ENCODE peak calls at places on chromosomes 6 and 20, in five cellular contexts. One of them, this sample, is unnamed.

GRCh38 chr6:94289131-94289530 is 869.8 kb upstream of the EPHA7 start:
- DNase-seq in fibroblast of pulmonary artery: no peak
- DNase-seq in spleen: no peak
- DNase-seq in fibroblast of the aortic adventitia: no peak
- DNase-seq in astrocyte: no peak
- DNase-seq in this sample: no peak

GRCh38 chr6:17394192-17394611 is 807 bp downstream of the CAP2 start:
- DNase-seq in fibroblast of pulmonary artery: peak
- DNase-seq in astrocyte: peak
- DNase-seq in fibroblast of the aortic adventitia: peak
- DNase-seq in spleen: no peak
- DNase-seq in this sample: peak

GRCh38 chr6:45933855-45934254 is 81.8 kb downstream of the CLIC5 start:
- DNase-seq in fibroblast of the aortic adventitia: no peak
- DNase-seq in fibroblast of pulmonary artery: no peak
- DNase-seq in astrocyte: peak
- DNase-seq in spleen: no peak
- DNase-seq in this sample: peak

GRCh38 chr6:163300838-163301237 is 113.7 kb upstream of the QKI start:
- DNase-seq in fibroblast of the aortic adventitia: no peak
- DNase-seq in spleen: no peak
- DNase-seq in fibroblast of pulmonary artery: no peak
- DNase-seq in astrocyte: no peak
- DNase-seq in this sample: no peak

GRCh38 chr6:105424177-105424783 is 21.4 kb upstream of the PREP start:
- DNase-seq in astrocyte: peak
- DNase-seq in fibroblast of the aortic adventitia: peak
- DNase-seq in spleen: no peak
- DNase-seq in fibroblast of pulmonary artery: peak
- DNase-seq in this sample: peak

GRCh38 chr6:106599440-106599839 is 29.9 kb downstream of the RTN4IP1 start:
- DNase-seq in spleen: no peak
- DNase-seq in astrocyte: no peak
- DNase-seq in fibroblast of the aortic adventitia: no peak
- DNase-seq in fibroblast of pulmonary artery: no peak
- DNase-seq in this sample: no peak

GRCh38 chr6:35494161-35494563 is 2.7 kb downstream of the TEAD3 start:
- DNase-seq in astrocyte: no peak
- DNase-seq in spleen: no peak
- DNase-seq in fibroblast of pulmonary artery: peak
- DNase-seq in fibroblast of the aortic adventitia: no peak
- DNase-seq in this sample: no peak

GRCh38 chr6:105746539-105746938 is 339.6 kb upstream of the PRDM1 start:
- DNase-seq in fibroblast of the aortic adventitia: no peak
- DNase-seq in astrocyte: no peak
- DNase-seq in fibroblast of pulmonary artery: no peak
- DNase-seq in spleen: no peak
- DNase-seq in this sample: no peak

GRCh38 chr20:44883214-44883902 is 2.1 kb upstream of the YWHAB start:
- DNase-seq in fibroblast of the aortic adventitia: no peak
- DNase-seq in astrocyte: no peak
- DNase-seq in fibroblast of pulmonary artery: no peak
- DNase-seq in spleen: no peak
- DNase-seq in this sample: no peak

GRCh38 chr6:99979953-99980352 is 14.1 kb downstream of the MCHR2 start:
- DNase-seq in fibroblast of the aortic adventitia: no peak
- DNase-seq in fibroblast of pulmonary artery: no peak
- DNase-seq in astrocyte: no peak
- DNase-seq in spleen: no peak
- DNase-seq in this sample: no peak

GRCh38 chr6:147390909-147391536 is 117.5 kb upstream of the SAMD5 start:
- DNase-seq in fibroblast of the aortic adventitia: no peak
- DNase-seq in spleen: no peak
- DNase-seq in fibroblast of pulmonary artery: peak
- DNase-seq in astrocyte: peak
- DNase-seq in this sample: peak
- TF ChIP-seq CTCF in fibroblast of the aortic adventitia: no peak
- TF ChIP-seq CTCF in spleen: no peak
- TF ChIP-seq CTCF in fibroblast of pulmonary artery: peak
- TF ChIP-seq CTCF in astrocyte: peak
- TF ChIP-seq CTCF in this sample: peak

DNA sequence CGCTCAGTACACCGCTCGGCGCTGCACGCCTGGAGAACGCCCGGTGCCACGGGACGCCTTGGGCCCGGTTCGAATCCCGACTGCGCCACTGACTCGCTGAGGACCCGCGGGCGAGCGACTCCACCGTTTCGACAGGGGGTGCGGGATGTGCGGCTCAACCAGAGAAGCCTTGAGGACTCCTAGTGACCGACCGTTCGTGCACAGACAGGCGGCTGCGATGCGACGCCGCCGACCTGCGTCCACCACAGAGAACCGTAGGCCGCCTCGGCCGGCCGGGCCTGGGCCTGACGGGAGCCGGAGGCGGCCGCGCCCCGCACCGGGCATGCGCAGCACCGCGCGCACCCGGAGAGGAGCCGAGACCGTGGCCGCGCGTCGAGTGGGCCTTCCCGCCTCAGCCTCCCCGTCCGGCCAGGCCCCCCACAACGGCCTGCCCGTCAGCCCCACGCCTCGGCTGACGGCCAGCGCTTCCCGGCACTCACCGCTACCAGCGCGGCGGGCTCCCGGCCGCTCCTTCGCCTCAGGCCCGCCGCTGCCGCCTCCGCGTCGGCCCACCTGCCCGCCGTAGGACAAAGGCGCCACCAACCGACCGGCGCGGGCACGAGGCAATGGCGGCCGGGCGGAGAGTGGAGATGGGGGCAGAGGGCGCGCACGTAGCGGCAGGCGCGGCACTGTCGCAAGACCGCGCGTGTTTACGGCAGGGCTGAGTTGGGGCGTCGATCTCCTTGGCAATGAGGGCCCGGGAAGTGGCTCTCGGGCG is at the start of gene NCOA5:
- DNase-seq in fibroblast of the aortic adventitia: peak
- DNase-seq in spleen: peak
- DNase-seq in fibroblast of pulmonary artery: peak
- DNase-seq in astrocyte: peak
- DNase-seq in this sample: peak
- TF ChIP-seq CTCF in fibroblast of the aortic adventitia: no peak
- TF ChIP-seq CTCF in spleen: peak
- TF ChIP-seq CTCF in fibroblast of pulmonary artery: no peak
- TF ChIP-seq CTCF in astrocyte: no peak
- TF ChIP-seq CTCF in this sample: peak

GRCh38 chr6:36852481-36853147 is 13.4 kb upstream of the CPNE5 start:
- DNase-seq in fibroblast of the aortic adventitia: peak
- DNase-seq in astrocyte: peak
- DNase-seq in spleen: no peak
- DNase-seq in fibroblast of pulmonary artery: peak
- DNase-seq in this sample: peak
- TF ChIP-seq CTCF in fibroblast of the aortic adventitia: peak
- TF ChIP-seq CTCF in astrocyte: no peak
- TF ChIP-seq CTCF in spleen: no peak
- TF ChIP-seq CTCF in fibroblast of pulmonary artery: peak
- TF ChIP-seq CTCF in this sample: peak

GRCh38 chr6:3058957-3059356 is 9.3 kb upstream of the RIPK1 start:
- DNase-seq in astrocyte: no peak
- DNase-seq in spleen: no peak
- DNase-seq in fibroblast of pulmonary artery: no peak
- DNase-seq in fibroblast of the aortic adventitia: no peak
- DNase-seq in this sample: no peak

GRCh38 chr6:3057063-3057462 is 11.2 kb upstream of the RIPK1 start:
- DNase-seq in spleen: no peak
- DNase-seq in astrocyte: no peak
- DNase-seq in fibroblast of pulmonary artery: no peak
- DNase-seq in fibroblast of the aortic adventitia: no peak
- DNase-seq in this sample: no peak

GRCh38 chr6:3063733-3064700 is 4.3 kb upstream of the RIPK1 start:
- DNase-seq in astrocyte: peak
- DNase-seq in fibroblast of the aortic adventitia: peak
- DNase-seq in spleen: peak
- DNase-seq in fibroblast of pulmonary artery: peak
- DNase-seq in this sample: peak

DNA sequence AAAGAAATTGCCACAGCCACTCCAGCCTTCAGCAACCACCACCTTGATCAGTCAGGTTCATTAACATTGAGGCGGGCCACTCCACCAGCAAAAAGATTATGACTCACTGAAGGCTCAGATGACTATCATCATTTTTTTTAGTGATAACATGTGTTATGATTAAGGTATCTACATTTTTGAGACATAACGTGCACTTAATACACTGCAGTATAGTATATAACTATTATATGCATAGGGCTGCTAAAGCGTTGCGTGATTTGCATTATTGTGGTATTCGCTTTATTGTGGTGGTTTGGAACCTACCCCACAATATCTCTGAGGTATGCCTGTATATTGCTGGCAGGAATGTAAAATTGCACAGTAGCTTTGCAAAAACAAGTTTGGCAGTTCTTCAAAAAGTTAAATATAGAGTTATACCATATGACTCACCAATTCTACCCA is 6.8 kb upstream of the RIPK1 start:
- DNase-seq in spleen: no peak
- DNase-seq in astrocyte: peak
- DNase-seq in fibroblast of pulmonary artery: peak
- DNase-seq in fibroblast of the aortic adventitia: peak
- DNase-seq in this sample: peak
- TF ChIP-seq CTCF in spleen: no peak
- TF ChIP-seq CTCF in astrocyte: peak
- TF ChIP-seq CTCF in fibroblast of pulmonary artery: peak
- TF ChIP-seq CTCF in fibroblast of the aortic adventitia: peak
- TF ChIP-seq CTCF in this sample: peak

GRCh38 chr6:91276315-91276714 is 689.4 kb upstream of the MAP3K7 start:
- DNase-seq in spleen: no peak
- DNase-seq in astrocyte: peak
- DNase-seq in fibroblast of pulmonary artery: no peak
- DNase-seq in fibroblast of the aortic adventitia: no peak
- DNase-seq in this sample: no peak
- TF ChIP-seq CTCF in spleen: no peak
- TF ChIP-seq CTCF in astrocyte: peak
- TF ChIP-seq CTCF in fibroblast of pulmonary artery: peak
- TF ChIP-seq CTCF in fibroblast of the aortic adventitia: no peak
- TF ChIP-seq CTCF in this sample: peak

GRCh38 chr6:133526436-133526835 is 285.3 kb downstream of the EYA4 start:
- DNase-seq in fibroblast of the aortic adventitia: no peak
- DNase-seq in astrocyte: no peak
- DNase-seq in fibroblast of pulmonary artery: no peak
- DNase-seq in spleen: no peak
- DNase-seq in this sample: no peak
- TF ChIP-seq CTCF in fibroblast of the aortic adventitia: no peak
- TF ChIP-seq CTCF in astrocyte: no peak
- TF ChIP-seq CTCF in fibroblast of pulmonary artery: no peak
- TF ChIP-seq CTCF in spleen: no peak
- TF ChIP-seq CTCF in this sample: no peak

DNA sequence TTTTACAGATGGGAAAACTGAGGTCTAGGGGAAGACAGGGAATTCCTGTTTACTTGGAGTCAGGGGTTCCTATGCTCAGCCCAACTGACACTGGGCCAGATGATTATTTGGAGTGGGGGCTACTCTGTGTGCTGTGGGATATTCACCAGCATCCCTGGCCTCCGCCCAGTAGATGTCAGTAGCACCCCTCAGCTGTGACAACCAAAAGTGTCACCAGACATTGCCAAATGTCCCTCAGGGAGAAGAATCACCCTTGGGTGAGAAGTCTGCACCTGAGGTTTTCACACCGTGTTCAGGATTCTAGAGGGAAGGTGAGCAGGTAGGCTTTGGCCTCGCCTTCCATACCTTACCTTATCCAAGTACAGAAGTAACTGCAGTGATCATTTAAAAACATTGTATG is 27.6 kb downstream of the CDH26 start:
- DNase-seq in spleen: no peak
- DNase-seq in fibroblast of pulmonary artery: no peak
- DNase-seq in fibroblast of the aortic adventitia: no peak
- DNase-seq in astrocyte: no peak
- DNase-seq in this sample: no peak
- TF ChIP-seq CTCF in spleen: no peak
- TF ChIP-seq CTCF in fibroblast of pulmonary artery: no peak
- TF ChIP-seq CTCF in fibroblast of the aortic adventitia: no peak
- TF ChIP-seq CTCF in astrocyte: no peak
- TF ChIP-seq CTCF in this sample: no peak

DNA sequence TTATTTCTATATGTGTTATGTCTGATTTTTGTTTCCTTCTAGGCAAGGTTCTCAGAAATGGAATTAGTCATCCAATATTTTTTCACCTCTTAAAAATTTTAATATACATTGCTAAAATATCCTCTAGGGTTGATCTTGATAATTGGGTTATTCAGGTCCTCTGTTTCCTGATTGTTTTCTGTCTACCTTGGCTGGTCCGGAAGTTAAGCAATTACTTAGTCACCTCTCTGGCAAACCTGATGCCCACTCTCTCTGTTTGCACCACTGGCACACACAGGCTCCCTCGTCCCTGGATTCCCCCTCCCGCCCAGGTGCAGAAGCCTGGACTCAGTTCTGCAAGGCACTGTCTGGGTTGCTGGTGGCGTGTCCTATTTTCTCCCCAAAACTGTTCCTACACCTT is 27.7 kb downstream of the CST9L start:
- DNase-seq in fibroblast of the aortic adventitia: no peak
- DNase-seq in astrocyte: no peak
- DNase-seq in spleen: no peak
- DNase-seq in fibroblast of pulmonary artery: no peak
- DNase-seq in this sample: no peak
- TF ChIP-seq CTCF in fibroblast of the aortic adventitia: no peak
- TF ChIP-seq CTCF in astrocyte: no peak
- TF ChIP-seq CTCF in spleen: no peak
- TF ChIP-seq CTCF in fibroblast of pulmonary artery: no peak
- TF ChIP-seq CTCF in this sample: no peak